ENCODE peak calls at places on chromosomes 13 and 19, in seven cellular contexts. L, B, M, O, W, J and I are unnamed samples.

GRCh38 chr19:42143341-42144234 is 11.3 kb upstream of the POU2F2 start:
- DNase-seq in L (no peak), B (no peak), M (no peak), O (no peak), W (no peak), J (peak), I (peak)

GRCh38 chr19:55712804-55713631 is 25.2 kb downstream of the NLRP9 start:
- DNase-seq in L (no peak), B (no peak), M (no peak), O (no peak), W (no peak), J (no peak), I (no peak)

GRCh38 chr13:77390391-77390790 is 63.5 kb upstream of the MYCBP2 start:
- DNase-seq in L (no peak), B (no peak), M (no peak), O (no peak), W (no peak), J (no peak), I (no peak)

GRCh38 chr13:114152831-114153371 is 20.5 kb upstream of the RASA3 start:
- DNase-seq in L (no peak), B (no peak), M (no peak), O (no peak), W (no peak), J (no peak), I (no peak)

GRCh38 chr19:18193388-18194207 is 580 bp downstream of the MPV17L2 start:
- DNase-seq in L (no peak), B (no peak), M (no peak), O (no peak), W (no peak), J (peak), I (no peak)

GRCh38 chr19:8487137-8487851 is 15.1 kb downstream of the PRAM1 start:
- DNase-seq in L (no peak), B (no peak), M (no peak), O (no peak), W (no peak), J (no peak), I (no peak)

GRCh38 chr19:8831832-8832131 is 322 bp downstream of the ZNF558 start:
- DNase-seq in L (no peak), B (no peak), M (no peak), O (no peak), W (no peak), J (no peak), I (peak)

GRCh38 chr19:17830567-17831418 is 9.5 kb upstream of the INSL3 start:
- DNase-seq in L (peak), B (peak), M (no peak), O (peak), W (no peak), J (peak), I (peak)

GRCh38 chr19:50481351-50482149 is 4.9 kb upstream of the GARIN5A start:
- DNase-seq in L (no peak), B (no peak), M (no peak), O (no peak), W (no peak), J (no peak), I (no peak)

GRCh38 chr19:18091217-18091608 is 4.5 kb upstream of the IL12RB1 start:
- DNase-seq in L (no peak), B (no peak), M (no peak), O (no peak), W (peak), J (peak), I (no peak)

GRCh38 chr19:6769006-6769637 is 1.9 kb upstream of the SH2D3A start:
- DNase-seq in L (no peak), B (peak), M (no peak), O (no peak), W (no peak), J (peak), I (no peak)

GRCh38 chr13:100440756-100441421 is 147.7 kb downstream of the GGACT start:
- DNase-seq in L (no peak), B (no peak), M (peak), O (no peak), W (no peak), J (no peak), I (no peak)

GRCh38 chr19:46955813-46956371 is 63.7 kb upstream of the NPAS1 start:
- DNase-seq in L (no peak), B (no peak), M (no peak), O (no peak), W (no peak), J (no peak), I (no peak)

GRCh38 chr19:18086590-18087138 is at the start of gene IL12RB1:
- DNase-seq in L (no peak), B (no peak), M (no peak), O (no peak), W (peak), J (no peak), I (no peak)

GRCh38 chr13:36907801-36908200 is 12.2 kb downstream of the SMAD9 start:
- DNase-seq in L (no peak), B (no peak), M (no peak), O (no peak), W (no peak), J (no peak), I (no peak)

GRCh38 chr19:33407716-33408115 is 34.2 kb downstream of the CEBPG start:
- DNase-seq in L (no peak), B (peak), M (no peak), O (no peak), W (no peak), J (no peak), I (no peak)

GRCh38 chr13:97492257-97492656 is 58.3 kb downstream of the RAP2A start:
- DNase-seq in L (no peak), B (no peak), M (peak), O (no peak), W (no peak), J (no peak), I (no peak)

GRCh38 chr19:51016798-51017683 is 2.5 kb downstream of the KLK10 start:
- DNase-seq in L (peak), B (peak), M (peak), O (peak), W (no peak), J (peak), I (peak)

GRCh38 chr19:662207-662961 is 630 bp downstream of the RNF126 start:
- DNase-seq in L (no peak), B (peak), M (peak), O (no peak), W (no peak), J (peak), I (peak)

GRCh38 chr19:14167594-14168138 is 31.3 kb upstream of the ASF1B start:
- DNase-seq in L (no peak), B (peak), M (no peak), O (no peak), W (no peak), J (no peak), I (no peak)

GRCh38 chr13:24995225-24995804 is 100.6 kb upstream of the PABPC3 start:
- DNase-seq in L (no peak), B (peak), M (peak), O (peak), W (no peak), J (peak), I (peak)

GRCh38 chr19:38303517-38304351 is at the start of gene C19orf33:
- DNase-seq in L (no peak), B (no peak), M (no peak), O (peak), W (no peak), J (peak), I (peak)
- TF ChIP-seq JUND in L (no peak), B (no peak), M (no peak), O (peak), W (no peak), J (no peak), I (no peak)

DNA sequence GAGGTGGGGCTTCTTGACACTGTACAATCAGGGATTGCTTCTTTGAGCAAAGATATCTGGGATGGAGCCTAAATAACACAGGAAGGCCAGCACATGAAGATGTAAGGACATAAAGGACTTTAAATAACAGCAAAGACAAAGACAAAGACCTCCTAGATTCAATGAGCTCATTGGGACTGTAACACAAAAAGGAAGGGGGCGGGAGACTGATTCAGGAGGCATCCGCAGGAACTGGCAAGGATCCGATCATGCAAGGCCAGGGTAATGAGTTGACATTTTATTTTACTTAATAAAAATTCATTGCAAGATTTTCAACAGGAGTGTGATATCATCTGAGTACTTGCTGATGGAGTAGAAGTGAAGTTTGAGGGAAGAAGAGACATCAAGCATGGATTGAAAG is 121.5 kb downstream of the LHFPL6 start:
- DNase-seq in L (no peak), B (no peak), M (no peak), O (no peak), W (no peak), J (no peak), I (no peak)
- TF ChIP-seq JUND in L (no peak), B (no peak), M (no peak), O (no peak), W (no peak), J (no peak), I (no peak)

GRCh38 chr13:39274926-39275325 is 236.7 kb downstream of the NHLRC3 start:
- DNase-seq in L (no peak), B (no peak), M (no peak), O (no peak), W (no peak), J (no peak), I (no peak)

GRCh38 chr13:39269411-39269810 is 231.2 kb downstream of the NHLRC3 start:
- DNase-seq in L (no peak), B (no peak), M (no peak), O (no peak), W (no peak), J (no peak), I (no peak)

GRCh38 chr13:39279077-39279476 is 240.8 kb downstream of the NHLRC3 start:
- DNase-seq in L (no peak), B (no peak), M (no peak), O (no peak), W (no peak), J (no peak), I (no peak)

GRCh38 chr13:39269004-39269403 is 230.7 kb downstream of the NHLRC3 start:
- DNase-seq in L (no peak), B (no peak), M (no peak), O (no peak), W (no peak), J (no peak), I (no peak)

GRCh38 chr13:39273953-39274352 is 235.7 kb downstream of the NHLRC3 start:
- DNase-seq in L (no peak), B (no peak), M (no peak), O (no peak), W (no peak), J (no peak), I (peak)
- TF ChIP-seq JUND in L (no peak), B (no peak), M (no peak), O (no peak), W (no peak), J (no peak), I (no peak)

GRCh38 chr13:33116321-33117010 is 100.2 kb downstream of the KL start:
- DNase-seq in L (no peak), B (no peak), M (peak), O (no peak), W (no peak), J (no peak), I (no peak)
- TF ChIP-seq JUND in L (no peak), B (no peak), M (no peak), O (no peak), W (no peak), J (no peak), I (peak)

GRCh38 chr13:43331676-43332075 is 308.3 kb downstream of the DNAJC15 start:
- DNase-seq in L (no peak), B (no peak), M (no peak), O (no peak), W (no peak), J (no peak), I (no peak)
- TF ChIP-seq JUND in L (no peak), B (no peak), M (no peak), O (no peak), W (no peak), J (no peak), I (no peak)

GRCh38 chr19:12200020-12200419 is 37.1 kb downstream of the ZNF136 start:
- DNase-seq in L (no peak), B (no peak), M (no peak), O (no peak), W (no peak), J (no peak), I (no peak)

GRCh38 chr19:12198136-12198535 is 35.2 kb downstream of the ZNF136 start:
- DNase-seq in L (no peak), B (no peak), M (no peak), O (no peak), W (no peak), J (no peak), I (no peak)

GRCh38 chr19:12195501-12195860 is 32.6 kb downstream of the ZNF136 start:
- DNase-seq in L (no peak), B (no peak), M (no peak), O (no peak), W (no peak), J (no peak), I (no peak)

GRCh38 chr19:12194827-12195500 is 32.1 kb downstream of the ZNF136 start:
- DNase-seq in L (no peak), B (peak), M (no peak), O (no peak), W (no peak), J (no peak), I (no peak)
- TF ChIP-seq JUND in L (no peak), B (no peak), M (no peak), O (no peak), W (no peak), J (no peak), I (no peak)

GRCh38 chr19:9945319-9945966 is 9.1 kb upstream of the OLFM2 start:
- DNase-seq in L (no peak), B (peak), M (peak), O (no peak), W (no peak), J (peak), I (no peak)
- TF ChIP-seq JUND in L (no peak), B (peak), M (no peak), O (no peak), W (no peak), J (peak), I (no peak)

DNA sequence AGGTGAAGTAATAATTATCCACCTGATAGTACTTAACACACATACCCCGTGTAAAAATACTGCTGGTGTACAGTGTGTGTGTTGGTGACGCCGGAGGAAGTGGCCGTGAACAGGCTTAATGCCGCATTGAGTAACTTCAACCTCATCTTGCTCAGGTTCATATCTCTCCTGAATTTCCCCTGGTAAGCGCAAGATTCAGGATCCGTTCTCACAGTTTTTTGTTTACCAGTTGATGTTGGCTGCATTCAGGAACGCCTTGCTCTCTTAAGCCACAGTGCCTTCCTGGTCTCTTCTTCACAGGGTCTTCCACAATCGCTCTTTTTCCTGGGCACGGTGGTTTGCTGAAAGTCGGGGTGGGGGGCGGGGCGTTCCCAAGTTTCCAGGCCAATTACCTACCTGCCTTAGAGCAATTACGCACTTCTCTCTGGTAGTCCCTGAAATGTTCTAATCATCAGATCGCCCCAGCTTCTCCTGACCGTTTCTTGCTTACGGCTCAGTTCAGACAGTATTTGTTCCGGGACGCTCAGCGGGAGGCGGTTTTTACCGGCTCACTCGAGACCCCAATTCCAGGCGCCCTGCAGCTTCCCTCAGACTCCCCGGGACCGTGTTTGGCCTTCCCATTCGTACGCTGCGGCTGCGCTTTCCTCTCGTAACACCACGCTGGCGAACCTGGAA is 702 bp upstream of the DNAJC3 start:
- DNase-seq in L (no peak), B (no peak), M (peak), O (peak), W (no peak), J (peak), I (no peak)
- TF ChIP-seq JUND in L (no peak), B (no peak), M (no peak), O (no peak), W (no peak), J (no peak), I (no peak)

GRCh38 chr19:11293468-11294389 is 2.2 kb upstream of the TSPAN16 start:
- DNase-seq in L (peak), B (peak), M (peak), O (peak), W (peak), J (peak), I (peak)
- TF ChIP-seq JUND in L (no peak), B (no peak), M (no peak), O (no peak), W (no peak), J (no peak), I (no peak)

GRCh38 chr19:48784527-48784926 is 26.3 kb downstream of the BCAT2 start:
- DNase-seq in L (no peak), B (no peak), M (no peak), O (no peak), W (no peak), J (peak), I (peak)
- TF ChIP-seq JUND in L (no peak), B (no peak), M (no peak), O (no peak), W (no peak), J (no peak), I (no peak)